ENCODE peak calls at places on chromosomes 5 and 9, in seven cellular contexts. S is colonic mucosa, L is mesenchymal stem cell, F is A549, Z is spleen, A is mucosa of descending colon, T is adrenal gland. R is an unnamed sample. For H3K4me1, the result is how much of the 10 kb centered on the place peaks cover.

GRCh38 chr5:1483856-1484255 is 38.6 kb upstream of the SLC6A3 start:
- DNase-seq in S (no peak), L (no peak), F (no peak), Z (no peak), A (no peak), T (no peak), R (no peak)

GRCh38 chr9:125405938-125406811 is 144.5 kb downstream of the GAPVD1 start:
- DNase-seq in S (no peak), L (peak), F (no peak), Z (no peak), A (no peak), T (no peak), R (no peak)

GRCh38 chr9:130780865-130781504 is 54.1 kb upstream of the ABL1 start:
- DNase-seq in S (no peak), L (peak), F (peak), Z (no peak), A (no peak), T (peak), R (no peak)

GRCh38 chr9:92133949-92134604 is 18.9 kb upstream of the SPTLC1 start:
- DNase-seq in S (peak), L (peak), F (peak), Z (peak), A (peak), T (peak), R (peak)

GRCh38 chr5:172866802-172867748 is 33.0 kb downstream of the ERGIC1 start:
- DNase-seq in S (no peak), L (no peak), F (no peak), Z (peak), A (peak), T (no peak), R (no peak)

GRCh38 chr5:156815988-156816599 is 34.0 kb upstream of the PPP1R2B start:
- DNase-seq in S (peak), L (peak), F (peak), Z (no peak), A (no peak), T (peak), R (peak)

GRCh38 chr9:121463026-121463827 is 36.4 kb downstream of the GGTA1 start:
- DNase-seq in S (peak), L (no peak), F (peak), Z (peak), A (peak), T (peak), R (no peak)

GRCh38 chr5:111615054-111615453 is 102.7 kb upstream of the STARD4 start:
- DNase-seq in S (no peak), L (no peak), F (no peak), Z (no peak), A (no peak), T (no peak), R (no peak)

GRCh38 chr5:157283434-157283833 is 17.5 kb downstream of the CYFIP2 start:
- DNase-seq in S (no peak), L (no peak), F (no peak), Z (peak), A (no peak), T (no peak), R (no peak)

GRCh38 chr5:153818626-153819025 is 220.1 kb downstream of the FAM114A2 start:
- DNase-seq in S (no peak), L (peak), F (no peak), Z (no peak), A (no peak), T (no peak), R (no peak)

GRCh38 chr5:168819004-168819626 is 239.9 kb upstream of the PANK3 start:
- DNase-seq in S (no peak), L (no peak), F (no peak), Z (no peak), A (no peak), T (no peak), R (no peak)

GRCh38 chr5:87829214-87829551 is 416.5 kb upstream of the CCNH start:
- DNase-seq in S (no peak), L (peak), F (no peak), Z (no peak), A (no peak), T (peak), R (no peak)

GRCh38 chr5:149170292-149170691 is 29.0 kb downstream of the ABLIM3 start:
- DNase-seq in S (no peak), L (no peak), F (no peak), Z (no peak), A (no peak), T (no peak), R (no peak)

GRCh38 chr9:117703538-117703937 is 665 bp upstream of the TLR4 start:
- DNase-seq in S (no peak), L (peak), F (no peak), Z (no peak), A (no peak), T (no peak), R (no peak)

GRCh38 chr5:60989790-60990189 is 44.8 kb downstream of the NDUFAF2 start:
- DNase-seq in S (no peak), L (no peak), F (no peak), Z (no peak), A (no peak), T (no peak), R (no peak)

GRCh38 chr5:57686806-57687205 is 204.2 kb upstream of the ACTBL2 start:
- DNase-seq in S (no peak), L (no peak), F (no peak), Z (no peak), A (no peak), T (no peak), R (no peak)

GRCh38 chr5:137461636-137462596 is 37.2 kb downstream of the SPOCK1 start:
- DNase-seq in S (no peak), L (no peak), F (no peak), Z (no peak), A (no peak), T (no peak), R (no peak)

GRCh38 chr5:113235884-113236283 is 198.9 kb downstream of the TSSK1B start:
- DNase-seq in S (no peak), L (no peak), F (no peak), Z (no peak), A (no peak), T (no peak), R (no peak)

GRCh38 chr5:131628990-131629389 is 6.0 kb downstream of the RAPGEF6 start:
- DNase-seq in S (no peak), L (peak), F (no peak), Z (no peak), A (no peak), T (no peak), R (no peak)

GRCh38 chr5:175560011-175560410 is 81.7 kb downstream of the SFXN1 start:
- DNase-seq in S (no peak), L (no peak), F (no peak), Z (no peak), A (no peak), T (no peak), R (no peak)

GRCh38 chr9:88732128-88732527 is 197.2 kb downstream of the NXNL2 start:
- DNase-seq in S (no peak), L (peak), F (no peak), Z (no peak), A (no peak), T (no peak), R (no peak)

GRCh38 chr5:125409101-125409495 is 662.7 kb upstream of the ZNF608 start:
- DNase-seq in S (no peak), L (peak), F (no peak), Z (no peak), A (no peak), T (no peak), R (peak)

GRCh38 chr9:89462817-89463216 is 35.1 kb downstream of the SEMA4D start:
- DNase-seq in S (no peak), L (no peak), F (no peak), Z (no peak), A (no peak), T (no peak), R (no peak)

GRCh38 chr9:104961238-104961637 is 33.3 kb upstream of the ABCA1 start:
- DNase-seq in S (peak), L (peak), F (peak), Z (no peak), A (peak), T (no peak), R (peak)

GRCh38 chr5:78650562-78650930 is 2.0 kb upstream of the LHFPL2 start:
- DNase-seq in S (no peak), L (no peak), F (no peak), Z (no peak), A (no peak), T (no peak), R (no peak)

GRCh38 chr9:129703667-129704355 is 38.4 kb downstream of the PRRX2 start:
- DNase-seq in S (peak), L (no peak), F (no peak), Z (no peak), A (peak), T (no peak), R (no peak)

GRCh38 chr9:89877051-89878002 is 272.5 kb downstream of the GADD45G start:
- DNase-seq in S (no peak), L (no peak), F (no peak), Z (peak), A (no peak), T (peak), R (no peak)

GRCh38 chr9:84445737-84446136 is 105.2 kb upstream of the SLC28A3 start:
- DNase-seq in S (no peak), L (no peak), F (no peak), Z (no peak), A (no peak), T (no peak), R (no peak)

GRCh38 chr5:142508027-142508426 is 177.9 kb downstream of the FGF1 start:
- DNase-seq in S (no peak), L (no peak), F (no peak), Z (no peak), A (no peak), T (no peak), R (no peak)

GRCh38 chr5:142506046-142506445 is 179.8 kb downstream of the FGF1 start:
- DNase-seq in S (no peak), L (no peak), F (no peak), Z (no peak), A (no peak), T (no peak), R (no peak)

GRCh38 chr5:142508630-142509425 is 177.1 kb downstream of the FGF1 start:
- DNase-seq in S (no peak), L (no peak), F (no peak), Z (no peak), A (no peak), T (no peak), R (no peak)

GRCh38 chr5:142506756-142507155 is 179.1 kb downstream of the FGF1 start:
- DNase-seq in S (no peak), L (no peak), F (no peak), Z (no peak), A (no peak), T (no peak), R (no peak)

GRCh38 chr5:142507528-142507927 is 178.4 kb downstream of the FGF1 start:
- DNase-seq in S (no peak), L (no peak), F (peak), Z (no peak), A (no peak), T (no peak), R (no peak)
- H3K4me1 ChIP-seq in S (under half), L (under half), F (under half), Z (under half), A (under half), T (under half), R (under half)

GRCh38 chr5:119315516-119315949 is 40.3 kb upstream of the TNFAIP8 start:
- DNase-seq in S (no peak), L (no peak), F (peak), Z (peak), A (no peak), T (no peak), R (peak)

GRCh38 chr5:119313876-119314605 is 41.8 kb upstream of the TNFAIP8 start:
- DNase-seq in S (no peak), L (no peak), F (no peak), Z (no peak), A (no peak), T (no peak), R (no peak)

GRCh38 chr5:119312403-119312802 is 43.4 kb upstream of the TNFAIP8 start:
- DNase-seq in S (no peak), L (no peak), F (no peak), Z (no peak), A (no peak), T (no peak), R (no peak)

GRCh38 chr5:119311688-119312087 is 44.1 kb upstream of the TNFAIP8 start:
- DNase-seq in S (no peak), L (no peak), F (no peak), Z (no peak), A (no peak), T (no peak), R (no peak)

DNA sequence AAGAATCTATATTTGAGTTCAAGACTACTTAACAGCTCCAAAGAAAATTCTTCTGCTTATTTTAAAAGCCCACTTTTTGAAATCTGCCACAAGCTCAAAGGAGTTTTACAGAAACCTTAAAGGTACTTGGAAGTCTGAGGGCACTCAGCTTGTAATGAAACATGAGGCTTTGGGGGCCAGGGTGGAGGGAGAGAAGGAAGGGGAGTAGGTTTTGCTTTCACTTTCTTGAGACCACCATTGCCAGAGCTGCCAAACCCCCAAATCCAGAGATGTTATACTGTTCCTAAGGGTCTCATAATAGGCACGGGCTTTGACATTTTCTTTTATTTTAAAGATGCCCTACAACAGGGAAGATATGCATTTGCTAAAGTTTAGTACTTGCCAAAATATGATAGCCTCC is 42.6 kb upstream of the TNFAIP8 start:
- DNase-seq in S (no peak), L (no peak), F (no peak), Z (no peak), A (no peak), T (no peak), R (no peak)
- H3K4me1 ChIP-seq in S (under half), L (under half), F (under half), Z (half or more), A (under half), T (under half), R (under half)

GRCh38 chr5:68285857-68286611 is 70.5 kb downstream of the PIK3R1 start:
- DNase-seq in S (peak), L (peak), F (no peak), Z (no peak), A (no peak), T (no peak), R (peak)
- H3K4me1 ChIP-seq in S (under half), L (under half), F (half or more), Z (half or more), A (under half), T (under half), R (under half)

DNA sequence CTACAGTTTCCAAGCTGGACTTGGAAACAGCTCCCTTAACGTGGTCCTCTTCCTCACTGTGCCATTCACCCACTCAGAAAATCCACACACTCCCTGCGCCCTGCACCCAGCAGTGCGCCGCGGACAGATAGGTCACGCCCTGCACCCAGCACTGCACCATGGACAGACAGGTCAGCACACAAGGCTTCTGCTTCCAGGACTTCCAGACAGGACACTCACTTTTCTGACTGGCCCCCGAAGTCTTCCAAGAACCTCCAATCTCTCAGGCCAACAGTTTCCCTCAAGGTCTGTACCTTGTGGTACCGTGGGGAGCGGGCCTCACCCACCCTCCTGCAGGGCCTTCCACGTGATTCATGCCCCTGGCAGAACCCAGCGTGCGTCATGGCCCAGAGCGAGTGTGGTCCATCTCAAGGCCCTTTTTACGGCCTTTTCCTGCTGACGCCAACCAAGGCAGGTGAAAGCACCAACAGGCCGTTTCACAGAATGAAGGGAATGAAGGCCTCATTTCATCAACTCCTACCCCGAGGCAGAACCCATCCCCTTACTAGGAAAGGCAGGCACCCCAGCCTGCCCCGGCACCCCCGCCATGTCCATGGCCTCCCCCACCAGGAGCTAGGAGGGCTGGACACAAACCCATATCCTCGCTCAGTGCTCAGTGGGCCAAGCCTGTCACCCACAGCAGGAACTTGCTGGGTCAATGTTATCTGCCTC is 17.3 kb downstream of the VAV2 start:
- DNase-seq in S (no peak), L (no peak), F (no peak), Z (peak), A (peak), T (peak), R (peak)
- H3K4me1 ChIP-seq in S (under half), L (half or more), F (under half), Z (half or more), A (under half), T (half or more), R (under half)

DNA sequence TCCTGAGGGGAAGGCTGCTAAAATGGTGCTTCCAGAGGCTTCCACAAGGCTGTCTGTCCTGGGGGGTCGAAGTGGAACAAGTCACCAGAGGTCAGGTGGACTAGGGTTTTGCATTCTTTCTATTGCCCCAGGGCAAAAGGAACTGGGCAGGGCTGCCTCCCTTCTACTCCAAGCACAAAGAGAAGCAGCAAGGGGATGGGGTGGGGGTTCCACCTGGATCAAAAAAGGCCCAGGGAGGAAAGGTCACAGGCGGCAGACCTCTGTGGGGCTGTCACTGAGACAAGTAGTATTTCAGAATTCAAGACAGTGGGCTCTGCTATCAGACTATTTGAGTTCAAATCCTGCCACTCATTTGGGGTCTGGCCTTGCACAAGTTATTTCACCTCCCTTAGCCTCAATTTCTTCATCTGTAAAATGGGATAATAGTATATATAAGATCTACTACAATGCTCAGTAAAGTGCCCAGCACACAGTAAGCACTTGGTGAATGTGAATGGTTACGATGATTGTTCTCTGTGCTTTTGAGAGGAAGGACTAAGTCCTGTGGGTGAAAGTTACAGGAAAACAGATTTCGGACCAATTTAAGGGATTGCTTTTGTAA is 1.9 kb upstream of the ARSI start:
- DNase-seq in S (no peak), L (no peak), F (no peak), Z (no peak), A (no peak), T (no peak), R (no peak)
- H3K4me1 ChIP-seq in S (under half), L (under half), F (half or more), Z (under half), A (under half), T (under half), R (under half)

DNA sequence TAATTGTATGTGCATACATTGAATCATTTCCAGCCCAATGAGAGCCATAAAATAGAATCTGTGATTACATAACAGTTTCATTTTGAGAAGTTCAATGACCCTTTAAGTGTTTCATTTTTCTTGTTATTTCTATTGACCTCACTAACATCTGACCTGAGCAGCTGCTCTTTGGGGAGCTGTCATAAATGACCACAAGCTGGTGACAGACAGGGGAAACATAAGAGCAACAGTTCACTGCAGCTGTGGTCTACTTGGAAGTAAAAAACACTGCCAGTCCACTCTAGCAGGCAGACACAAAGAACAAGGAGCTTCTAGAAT is 265.4 kb downstream of the DTWD2 start:
- DNase-seq in S (no peak), L (no peak), F (no peak), Z (no peak), A (no peak), T (no peak), R (no peak)
- H3K4me1 ChIP-seq in S (under half), L (under half), F (under half), Z (under half), A (under half), T (under half), R (under half)

GRCh38 chr5:135127604-135128240 is 93.7 kb upstream of the PITX1 start:
- DNase-seq in S (peak), L (peak), F (peak), Z (peak), A (peak), T (no peak), R (no peak)

GRCh38 chr5:135129307-135129706 is 95.3 kb upstream of the PITX1 start:
- DNase-seq in S (no peak), L (no peak), F (no peak), Z (no peak), A (no peak), T (no peak), R (peak)

GRCh38 chr5:135128361-135128760 is 94.3 kb upstream of the PITX1 start:
- DNase-seq in S (no peak), L (no peak), F (no peak), Z (no peak), A (no peak), T (no peak), R (no peak)

GRCh38 chr5:135124128-135124527 is 90.1 kb upstream of the PITX1 start:
- DNase-seq in S (no peak), L (no peak), F (no peak), Z (no peak), A (no peak), T (no peak), R (no peak)

DNA sequence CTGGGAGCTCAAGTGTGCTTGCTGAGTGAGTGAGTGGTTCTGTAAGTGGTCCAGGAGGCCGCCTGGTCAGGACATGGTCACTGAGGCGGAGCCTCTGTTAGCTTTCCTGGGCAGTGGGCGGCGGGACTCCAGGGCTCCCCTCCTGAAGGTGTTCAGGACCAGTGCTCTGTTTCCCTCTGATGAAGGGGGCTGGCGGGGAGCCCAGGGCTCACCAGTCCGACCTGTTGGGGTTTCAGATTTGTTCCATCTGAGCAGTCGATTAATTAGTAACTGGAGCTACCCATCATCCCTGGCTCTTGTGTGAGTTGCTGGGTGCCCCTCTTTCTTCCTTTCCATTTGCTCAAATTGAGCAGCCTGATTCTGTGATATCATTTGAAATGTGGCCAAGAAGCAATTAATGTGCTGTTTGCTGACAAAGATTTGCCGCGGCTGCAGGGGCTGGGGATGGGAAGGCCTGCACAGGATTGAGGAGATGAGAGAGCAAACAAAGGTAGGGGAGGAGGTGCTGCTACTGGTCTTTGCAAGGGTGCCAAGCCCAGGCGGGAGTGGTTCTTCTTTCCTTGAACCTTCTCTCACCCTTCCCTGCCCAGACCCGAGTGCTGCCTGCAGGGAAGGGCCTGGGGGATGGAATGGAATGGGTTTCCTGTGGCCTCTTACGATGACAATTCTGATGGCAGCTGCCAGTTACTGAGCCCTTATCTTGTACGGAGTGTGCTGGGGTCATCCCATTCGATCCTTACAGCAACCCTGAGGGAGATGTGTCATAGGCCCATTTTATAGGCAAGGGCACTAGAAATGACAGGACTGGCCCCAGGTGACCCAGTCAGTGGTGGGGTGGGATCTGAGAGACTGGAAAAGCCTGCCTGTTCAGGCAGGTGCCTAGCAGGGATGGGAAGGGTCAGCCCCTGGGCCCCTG is 92.9 kb upstream of the PITX1 start:
- DNase-seq in S (peak), L (no peak), F (peak), Z (peak), A (peak), T (no peak), R (peak)
- H3K4me1 ChIP-seq in S (under half), L (under half), F (under half), Z (under half), A (under half), T (under half), R (under half)